ENCODE peak calls at places on chromosomes 3 and 15, in eight cellular contexts. Z is WERI-Rb-1; S is GM23338; I is A549; T is CD8-positive, alpha-beta T cell; L is esophagus squamous epithelium; X is left lung; Q is mammary epithelial cell. B is an unnamed sample.

GRCh38 chr3:38005076-38006020 is 14.8 kb downstream of the VILL start:
- DNase-seq in L (no peak), T (no peak), S (no peak), Q (peak; percentile 54), Z (no peak), X (no peak), I (no peak), B (peak; percentile 74)

GRCh38 chr3:167710552-167710951 is 24.1 kb downstream of the PDCD10 start:
- DNase-seq in T (no peak), S (no peak), Q (no peak), X (no peak), I (no peak), L (no peak), Z (no peak), B (no peak)

GRCh38 chr3:114442251-114442650 is 148.4 kb downstream of the TIGIT start:
- DNase-seq in Q (no peak), I (no peak), X (no peak), Z (no peak), S (no peak), T (no peak), L (no peak), B (no peak)

GRCh38 chr3:42590989-42591756 is 513 bp downstream of the SS18L2 start:
- DNase-seq in X (no peak), S (peak; percentile 46), T (no peak), Z (peak; percentile 22), Q (no peak), I (no peak), L (no peak), B (no peak)

GRCh38 chr15:51030649-51031316 is 63.9 kb downstream of the TNFAIP8L3 start:
- DNase-seq in T (no peak), L (no peak), S (no peak), Z (no peak), Q (peak; percentile 40), I (peak; percentile 81), X (no peak), B (no peak)

GRCh38 chr3:1529666-1530065 is 436.8 kb downstream of the CNTN6 start:
- DNase-seq in Q (no peak), L (no peak), X (no peak), T (no peak), S (no peak), Z (no peak), I (no peak), B (no peak)

GRCh38 chr15:96889734-96890480 is 559.4 kb downstream of the NR2F2 start:
- DNase-seq in L (no peak), Q (no peak), Z (no peak), I (no peak), X (no peak), S (no peak), T (no peak), B (no peak)

GRCh38 chr3:18418173-18418572 is 7.0 kb downstream of the SATB1 start:
- DNase-seq in X (no peak), Q (no peak), Z (no peak), S (no peak), L (no peak), T (no peak), I (no peak), B (no peak)

GRCh38 chr15:71198846-71199245 is 83.6 kb downstream of the THSD4 start:
- DNase-seq in T (no peak), Z (no peak), X (no peak), L (no peak), I (no peak), S (no peak), Q (no peak), B (no peak)

GRCh38 chr3:123732447-123732846 is 147.6 kb upstream of the HACD2 start:
- DNase-seq in T (no peak), X (no peak), Q (peak; percentile 97), I (peak; percentile 70), Z (no peak), L (no peak), S (no peak), B (no peak)

GRCh38 chr3:49377483-49377882 is 19.3 kb upstream of the GPX1 start:
- DNase-seq in X (no peak), S (no peak), T (peak; percentile 33), L (no peak), I (no peak), Z (no peak), Q (peak; percentile 65), B (no peak)

GRCh38 chr3:78647735-78648134 is 1120.1 kb downstream of the ROBO1 start:
- DNase-seq in S (no peak), Q (peak; percentile 52), T (no peak), Z (no peak), X (no peak), L (no peak), I (no peak), B (no peak)

DNA sequence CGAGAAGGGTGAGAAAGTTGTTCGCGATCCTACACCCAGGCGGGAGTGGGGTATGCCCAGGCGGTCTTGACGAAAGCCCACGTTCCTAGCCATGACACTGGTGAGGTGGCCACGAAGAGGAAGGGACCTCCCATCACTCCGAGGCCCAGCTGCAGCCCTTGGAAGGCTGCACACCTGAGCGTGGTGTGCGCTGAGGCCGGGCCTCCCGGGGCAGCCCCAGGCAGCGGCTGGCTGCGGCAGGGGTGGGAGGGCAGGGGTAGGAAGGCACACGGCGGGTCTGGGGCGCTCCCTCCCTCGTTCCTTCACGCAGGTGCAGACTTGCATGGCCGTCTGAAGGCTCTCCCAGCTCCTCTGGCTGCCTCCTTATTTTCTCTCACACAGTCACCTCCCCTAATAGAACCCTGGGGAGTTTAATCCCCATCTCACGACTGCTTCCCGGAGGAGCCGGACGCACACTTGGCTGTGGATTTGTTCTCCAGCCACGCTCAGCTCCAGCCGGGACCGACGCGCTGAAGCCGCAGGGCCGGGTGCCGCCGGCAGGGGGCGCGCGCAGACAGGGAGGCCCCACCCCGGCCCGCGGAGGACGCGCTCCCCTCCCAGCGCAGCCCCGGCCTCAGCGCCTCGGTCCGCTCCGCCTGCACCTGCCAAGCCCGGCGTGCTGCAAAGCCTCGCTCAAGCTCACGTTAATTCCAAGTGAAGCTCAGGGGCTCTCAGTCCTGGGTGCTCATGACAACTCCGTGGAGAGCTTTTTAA is 37.8 kb upstream of the MUC4 start:
- DNase-seq in X (no peak), L (no peak), Z (peak; percentile 44), I (peak; percentile 62), S (no peak), T (no peak), Q (no peak), B (peak; percentile 35)
- TF ChIP-seq CTCF in X (no peak), L (no peak), Z (peak; percentile 66), I (peak; percentile 53), S (no peak), T (no peak), Q (no peak), B (peak; percentile 87)

DNA sequence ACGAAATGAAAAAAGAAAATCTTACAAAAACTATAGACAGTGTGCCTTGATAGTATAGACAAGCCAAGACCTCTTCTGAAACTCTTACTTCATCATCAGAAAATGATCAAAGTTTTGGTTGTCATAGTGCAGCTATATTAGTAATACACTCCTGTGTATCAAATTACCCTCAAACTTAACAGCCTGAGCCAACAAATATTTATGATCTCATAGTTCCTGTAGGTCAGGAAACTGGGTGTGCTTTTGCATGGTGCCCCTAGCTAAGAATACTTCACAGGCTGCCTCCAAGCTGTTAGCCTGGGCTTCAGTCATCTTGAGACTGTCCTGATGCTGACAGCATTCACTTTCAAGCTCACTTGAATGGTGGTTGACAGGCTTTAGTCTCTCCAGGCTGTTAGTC is 173.1 kb upstream of the CADPS start:
- DNase-seq in L (no peak), T (no peak), S (no peak), Z (no peak), I (no peak), X (no peak), Q (no peak), B (no peak)
- H3K27ac ChIP-seq in L (no peak overlapping the region), T (no peak overlapping the region), S (no peak overlapping the region), Z (no peak overlapping the region), I (no peak overlapping the region), X (no peak overlapping the region), Q (no peak overlapping the region), B (no peak overlapping the region)

GRCh38 chr3:101998256-101998926 is 149.1 kb downstream of the NFKBIZ start:
- DNase-seq in Q (no peak), T (no peak), Z (no peak), X (no peak), I (peak; percentile 13), L (no peak), S (no peak), B (no peak)
- H3K4me3 ChIP-seq in Q (no peak overlapping the region), T (no peak overlapping the region), Z (no peak overlapping the region), X (no peak overlapping the region), I (no peak overlapping the region), L (no peak overlapping the region), S (no peak overlapping the region), B (no peak overlapping the region)

GRCh38 chr15:56537881-56538280 is 72.9 kb upstream of the MNS1 start:
- DNase-seq in S (no peak), X (peak; percentile 35), I (no peak), Z (no peak), T (peak; percentile 42), L (no peak), Q (no peak), B (no peak)

GRCh38 chr15:56528136-56528535 is 63.2 kb upstream of the MNS1 start:
- DNase-seq in S (no peak), L (no peak), Q (no peak), X (no peak), I (no peak), Z (no peak), T (no peak), B (no peak)

GRCh38 chr15:56533741-56534416 is 68.9 kb upstream of the MNS1 start:
- DNase-seq in S (no peak), Z (no peak), L (no peak), X (no peak), T (no peak), I (no peak), Q (no peak), B (no peak)

GRCh38 chr15:56532766-56533455 is 68.0 kb upstream of the MNS1 start:
- DNase-seq in I (no peak), S (no peak), X (no peak), Q (no peak), L (no peak), T (no peak), Z (no peak), B (no peak)
- TF ChIP-seq CTCF in I (no peak), S (no peak), X (no peak), Q (no peak), L (no peak), T (no peak), Z (no peak), B (no peak)

DNA sequence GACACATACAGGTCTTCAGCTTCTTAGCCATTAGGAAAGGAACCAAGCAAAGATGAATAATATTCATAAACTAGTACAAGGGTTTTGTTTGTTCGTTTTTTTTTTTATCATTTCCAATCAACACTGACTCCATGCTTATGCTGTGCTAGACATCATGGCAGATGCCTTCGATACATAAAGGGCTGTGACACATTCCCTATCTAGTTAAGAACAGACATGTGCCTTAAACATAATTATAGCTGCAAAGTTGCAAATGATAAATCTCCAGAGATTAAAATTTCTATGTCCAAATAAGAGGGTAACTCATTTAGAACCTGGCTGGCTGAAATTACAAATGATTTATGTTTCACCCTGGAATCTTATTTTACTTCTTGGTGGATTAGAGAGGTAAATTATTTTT is 386.4 kb downstream of the LSAMP start:
- DNase-seq in L (no peak), Q (no peak), Z (no peak), X (no peak), T (no peak), I (no peak), S (no peak), B (no peak)
- H3K27ac ChIP-seq in L (no peak overlapping the region), Q (peak overlapping the region; percentile 62), Z (no peak overlapping the region), X (no peak overlapping the region), T (no peak overlapping the region), I (no peak overlapping the region), S (no peak overlapping the region), B (no peak overlapping the region)

B was measured in pancreas.